ENCODE peak calls at places on chromosomes 16 and 17, in seven cellular contexts. D is A172; U is amniotic epithelial cell; V is activated T-cell treated with anti-CD3 and anti-CD28 coated beads, Interleukin-2, amount 50 U/mL, for 72 hours; R is activated CD4-positive, alpha-beta T cell treated with anti-CD3 and anti-CD28 coated beads, Interleukin-2, amount 50 U/mL, for 1 hour; K is heart left ventricle; X is pons. M is an unnamed sample.
A peak's percentile ranks its signal among the peaks of the same experiment; 100 is the strongest.

GRCh38 chr17:50593321-50593720 is 32.8 kb downstream of the CACNA1G start:
- DNase-seq in V (no peak), X (no peak), D (no peak), R (no peak), K (peak; percentile 34), U (no peak), M (no peak)

GRCh38 chr17:19766016-19766415 is 17.9 kb upstream of the ALDH3A1 start:
- DNase-seq in X (no peak), U (no peak), V (no peak), D (no peak), R (no peak), K (no peak), M (no peak)

GRCh38 chr16:83336630-83337029 is 471.1 kb upstream of the HSBP1 start:
- DNase-seq in R (no peak), U (peak; percentile 38), X (no peak), V (no peak), K (no peak), D (peak; percentile 40), M (no peak)

GRCh38 chr17:58049533-58049932 is 33.7 kb upstream of the DYNLL2 start:
- DNase-seq in R (no peak), D (no peak), K (no peak), X (no peak), U (no peak), V (no peak), M (no peak)

GRCh38 chr17:46009681-46010596 is 10.9 kb downstream of the STH start:
- DNase-seq in D (peak; percentile 66), X (no peak), V (no peak), R (no peak), U (no peak), K (no peak), M (no peak)

GRCh38 chr17:80946449-80946848 is 45.2 kb upstream of the CHMP6 start:
- DNase-seq in R (no peak), V (no peak), D (no peak), U (no peak), K (no peak), X (no peak), M (no peak)

GRCh38 chr17:72151565-72152391 is 31.0 kb downstream of the SOX9 start:
- DNase-seq in K (peak; percentile 58), X (peak; percentile 95), R (no peak), U (peak; percentile 83), V (no peak), D (peak; percentile 99), M (no peak)

GRCh38 chr16:28317040-28317880 is 24.9 kb downstream of the SBK1 start:
- DNase-seq in R (peak; percentile 74), K (peak; percentile 44), V (peak; percentile 84), X (peak; percentile 29), D (peak; percentile 45), U (peak; percentile 15), M (peak; percentile 82)

GRCh38 chr17:31857920-31858646 is 961 bp downstream of the COPRS start:
- DNase-seq in D (no peak), V (no peak), R (no peak), K (no peak), X (peak; percentile 43), U (peak; percentile 12), M (no peak)

GRCh38 chr16:3752984-3753383 is 35.7 kb upstream of the TRAP1 start:
- DNase-seq in X (no peak), V (no peak), K (no peak), U (no peak), R (no peak), D (no peak), M (no peak)

GRCh38 chr17:61235821-61236197 is 163.8 kb upstream of the TBX2 start:
- DNase-seq in X (peak; percentile 90), K (no peak), R (no peak), U (peak; percentile 75), V (no peak), D (peak; percentile 14), M (no peak)

GRCh38 chr16:55949518-55949917 is 74.3 kb upstream of the CES5A start:
- DNase-seq in K (no peak), U (no peak), R (no peak), X (no peak), V (no peak), D (peak; percentile 28), M (no peak)

GRCh38 chr17:62704381-62704971 is 77.0 kb downstream of the MRC2 start:
- DNase-seq in R (no peak), K (no peak), V (no peak), U (no peak), D (peak; percentile 48), X (peak; percentile 28), M (no peak)

GRCh38 chr16:57736419-57737281 is 1.1 kb downstream of the KATNB1 start:
- DNase-seq in V (peak; percentile 37), D (peak; percentile 37), U (peak; percentile 87), X (peak; percentile 49), R (peak; percentile 32), K (no peak), M (peak; percentile 68)

GRCh38 chr17:72697602-72698146 is 394.8 kb downstream of the SLC39A11 start:
- DNase-seq in R (no peak), X (peak; percentile 98), D (peak; percentile 28), U (no peak), K (no peak), V (no peak), M (no peak)

GRCh38 chr17:15651001-15651582 is 31.6 kb upstream of the FBXW10B start:
- DNase-seq in D (peak; percentile 40), U (no peak), K (no peak), X (peak; percentile 43), V (no peak), R (no peak), M (no peak)

GRCh38 chr17:2709173-2709661 is 2.3 kb downstream of the CLUH start:
- DNase-seq in R (no peak), D (no peak), X (no peak), V (no peak), K (no peak), U (no peak), M (no peak)

GRCh38 chr17:75842963-75843576 is 1.1 kb downstream of the UNC13D start:
- DNase-seq in V (peak; percentile 40), X (no peak), D (no peak), R (peak; percentile 25), U (no peak), K (no peak), M (peak; percentile 38)

GRCh38 chr17:63984651-63985386 is 12.1 kb upstream of the SCN4A start:
- DNase-seq in R (peak; percentile 20), D (peak; percentile 81), K (no peak), V (peak; percentile 77), U (peak; percentile 89), X (no peak), M (peak; percentile 82)

GRCh38 chr17:79411419-79411818 is 199.4 kb downstream of the RBFOX3 start:
- DNase-seq in V (no peak), U (no peak), D (no peak), K (no peak), R (no peak), X (no peak), M (no peak)